ENCODE peak calls at places on chromosomes 5 and 9, in nine cellular contexts. W is gastrocnemius medialis; L is BJ; T is cardiac fibroblast; I is CD4-positive, alpha-beta T cell; D is H1; A is endothelial cell of umbilical vein; S is fibroblast of villous mesenchyme; M is AG10803. R is an unnamed sample.

GRCh38 chr5:139743001-139743771 is 52.4 kb upstream of the PSD2 start:
- DNase-seq in W (no peak), L (no peak), T (no peak), I (no peak), D (no peak), A (no peak), S (no peak), M (no peak), R (no peak)

GRCh38 chr9:8235489-8235888 is 435.9 kb upstream of the DMAC1 start:
- DNase-seq in W (no peak), L (no peak), T (no peak), I (no peak), D (no peak), A (no peak), S (no peak), M (no peak), R (no peak)

GRCh38 chr9:83596899-83597504 is 25.9 kb upstream of the IDNK start:
- DNase-seq in W (no peak), L (no peak), T (peak), I (peak), D (no peak), A (peak), S (peak), M (no peak), R (peak)

GRCh38 chr9:78235296-78235770 is 542 bp upstream of the CEP78 start:
- DNase-seq in W (no peak), L (no peak), T (peak), I (no peak), D (no peak), A (peak), S (peak), M (peak), R (no peak)

GRCh38 chr5:34736445-34737119 is 80.5 kb downstream of the RAI14 start:
- DNase-seq in W (no peak), L (no peak), T (peak), I (no peak), D (peak), A (no peak), S (peak), M (peak), R (no peak)

GRCh38 chr9:88017086-88017485 is 42.8 kb upstream of the CDK20 start:
- DNase-seq in W (no peak), L (no peak), T (peak), I (no peak), D (no peak), A (no peak), S (peak), M (peak), R (no peak)

GRCh38 chr5:53430618-53431252 is 49.7 kb upstream of the FST start:
- DNase-seq in W (no peak), L (no peak), T (peak), I (no peak), D (no peak), A (peak), S (peak), M (peak), R (no peak)

GRCh38 chr5:67170783-67171182 is 25.8 kb downstream of the CD180 start:
- DNase-seq in W (no peak), L (no peak), T (no peak), I (no peak), D (no peak), A (no peak), S (no peak), M (no peak), R (no peak)

GRCh38 chr5:54658014-54658413 is 140.5 kb downstream of the SNX18 start:
- DNase-seq in W (no peak), L (no peak), T (peak), I (no peak), D (no peak), A (peak), S (peak), M (peak), R (no peak)

GRCh38 chr9:35681341-35682002 is 7.7 kb downstream of the CA9 start:
- DNase-seq in W (no peak), L (no peak), T (peak), I (no peak), D (no peak), A (no peak), S (no peak), M (no peak), R (no peak)

GRCh38 chr5:92659246-92659645 is 921.8 kb downstream of the NR2F1-AS1 start:
- DNase-seq in W (no peak), L (no peak), T (no peak), I (no peak), D (no peak), A (no peak), S (no peak), M (no peak), R (no peak)

GRCh38 chr9:96378187-96378586 is 5.3 kb downstream of the SLC35D2 start:
- DNase-seq in W (no peak), L (no peak), T (no peak), I (no peak), D (no peak), A (no peak), S (no peak), M (no peak), R (no peak)

GRCh38 chr5:57171818-57172465 is 1.9 kb upstream of the GPBP1 start:
- DNase-seq in W (no peak), L (no peak), T (no peak), I (no peak), D (no peak), A (no peak), S (peak), M (no peak), R (no peak)

DNA sequence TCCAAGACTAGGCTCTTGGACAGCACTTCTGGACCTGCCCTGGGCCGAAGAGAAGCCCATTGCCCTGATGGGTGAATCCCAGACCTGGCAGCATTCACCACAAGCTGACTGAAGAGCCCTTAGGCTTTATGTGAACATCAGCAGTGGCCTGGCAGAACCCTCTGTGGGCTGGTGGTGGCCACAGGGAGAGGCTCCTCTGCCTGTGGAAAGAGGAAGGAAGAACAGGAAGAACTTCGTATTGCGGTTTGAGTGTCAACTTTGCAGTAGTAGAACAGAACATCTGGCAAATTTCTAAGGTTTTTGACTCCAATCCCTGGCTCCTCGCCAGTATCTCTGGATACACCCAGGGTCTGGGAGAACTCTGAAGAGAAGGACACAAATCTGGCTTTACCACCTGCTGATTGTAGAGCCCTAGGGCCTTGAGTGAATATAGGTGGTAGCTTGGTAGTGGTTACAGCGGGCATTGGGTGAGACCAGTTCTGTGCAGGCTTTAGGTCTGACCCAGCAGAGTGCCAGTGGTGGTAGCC is 356.4 kb upstream of the GRAMD2B start:
- DNase-seq in W (no peak), L (no peak), T (no peak), I (no peak), D (no peak), A (no peak), S (no peak), M (no peak), R (no peak)
- TF ChIP-seq CTCF in W (no peak), L (no peak), T (no peak), I (no peak), D (no peak), A (no peak), S (no peak), M (no peak), R (no peak)

DNA sequence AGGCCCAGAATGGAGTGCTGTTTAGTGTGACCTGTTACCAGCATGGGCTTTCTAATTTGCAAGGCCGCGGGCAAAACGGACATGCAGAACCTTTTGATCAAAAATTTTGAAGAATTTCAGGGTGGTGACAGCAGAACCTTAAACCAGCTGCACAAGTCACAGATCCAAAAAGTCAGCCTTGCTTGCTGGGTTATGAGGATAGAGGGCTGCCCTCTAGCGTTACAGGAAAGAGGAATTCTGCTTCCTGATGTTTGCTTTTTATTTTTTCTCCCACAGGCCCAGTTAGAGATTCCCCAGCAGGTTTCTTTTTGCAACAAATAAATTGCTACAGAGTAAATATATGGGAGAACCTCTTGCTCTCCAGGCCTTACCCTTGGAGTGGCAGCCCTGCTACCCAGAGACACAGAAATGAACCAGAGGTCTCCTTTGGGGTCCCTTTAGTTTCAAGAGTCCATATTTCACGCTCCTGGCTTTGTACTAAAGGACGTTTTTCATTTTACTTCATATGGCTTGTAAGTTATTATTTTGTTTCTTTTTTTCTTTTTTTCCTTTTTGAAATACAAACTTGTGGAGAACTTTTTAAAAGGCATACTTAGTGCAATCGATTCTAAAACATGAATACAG is 3.4 kb upstream of the ADCY2 start:
- DNase-seq in W (no peak), L (peak), T (peak), I (no peak), D (peak), A (no peak), S (peak), M (peak), R (no peak)
- TF ChIP-seq CTCF in W (peak), L (peak), T (peak), I (no peak), D (peak), A (no peak), S (peak), M (peak), R (peak)

DNA sequence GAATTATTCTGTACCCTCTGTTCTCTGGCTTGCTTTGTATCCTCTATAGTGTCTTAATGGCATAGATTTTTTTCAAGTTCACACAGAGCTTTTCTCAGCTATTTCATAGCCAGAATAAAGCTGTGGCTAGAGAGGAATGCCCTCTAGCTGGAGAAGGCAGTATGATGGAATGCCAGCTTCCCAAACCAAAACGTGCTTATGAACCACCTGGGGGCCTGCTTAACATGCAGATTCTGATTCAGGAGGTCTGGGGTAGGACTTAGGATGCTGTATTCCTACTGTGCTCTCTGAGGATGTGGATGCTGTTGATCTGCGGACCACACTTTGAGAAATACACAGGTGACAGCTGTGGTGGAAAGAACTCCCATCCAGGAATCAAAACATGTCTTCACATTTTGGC is 49.9 kb upstream of the DPYSL3 start:
- DNase-seq in W (no peak), L (no peak), T (no peak), I (no peak), D (no peak), A (peak), S (no peak), M (peak), R (no peak)
- TF ChIP-seq CTCF in W (no peak), L (peak), T (no peak), I (no peak), D (peak), A (peak), S (no peak), M (peak), R (no peak)

GRCh38 chr9:130570200-130570599 is 9.2 kb upstream of the FUBP3 start:
- DNase-seq in W (no peak), L (no peak), T (peak), I (no peak), D (no peak), A (no peak), S (peak), M (peak), R (no peak)
- TF ChIP-seq CTCF in W (no peak), L (no peak), T (no peak), I (no peak), D (no peak), A (no peak), S (no peak), M (no peak), R (no peak)

GRCh38 chr5:169828385-169828784 is 151.9 kb downstream of the INSYN2B start:
- DNase-seq in W (no peak), L (no peak), T (no peak), I (no peak), D (no peak), A (no peak), S (no peak), M (no peak), R (no peak)

GRCh38 chr5:169832236-169832635 is 148.1 kb downstream of the INSYN2B start:
- DNase-seq in W (no peak), L (no peak), T (no peak), I (no peak), D (no peak), A (no peak), S (no peak), M (no peak), R (no peak)

GRCh38 chr5:169827769-169828168 is 152.5 kb downstream of the INSYN2B start:
- DNase-seq in W (no peak), L (no peak), T (peak), I (no peak), D (no peak), A (no peak), S (no peak), M (peak), R (no peak)

GRCh38 chr5:169831331-169831730 is 149.0 kb downstream of the INSYN2B start:
- DNase-seq in W (no peak), L (no peak), T (no peak), I (no peak), D (no peak), A (no peak), S (peak), M (peak), R (no peak)

DNA sequence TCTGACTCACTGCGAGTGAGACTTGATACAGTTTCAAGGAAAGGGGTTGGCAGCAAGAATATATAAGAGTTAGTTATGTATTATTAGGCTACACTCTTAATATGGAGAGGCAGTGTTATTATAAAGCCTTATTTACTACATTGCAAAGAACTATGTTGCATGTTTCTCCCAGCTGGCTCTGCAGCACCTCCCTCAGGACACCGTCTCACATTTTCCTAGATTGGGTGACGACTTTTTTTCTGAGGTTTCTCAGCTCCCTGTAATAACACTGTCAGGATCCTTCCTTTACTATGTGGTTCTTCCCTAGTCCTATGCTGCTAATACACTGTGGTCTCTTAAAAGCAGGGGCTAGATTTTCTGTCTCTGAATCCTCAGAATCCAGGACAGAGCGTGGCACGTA is 153.7 kb downstream of the INSYN2B start:
- DNase-seq in W (no peak), L (no peak), T (peak), I (no peak), D (no peak), A (no peak), S (peak), M (no peak), R (no peak)
- TF ChIP-seq CTCF in W (no peak), L (peak), T (peak), I (no peak), D (peak), A (peak), S (peak), M (peak), R (no peak)

GRCh38 chr5:6395621-6396020 is 17.3 kb upstream of the MED10 start:
- DNase-seq in W (no peak), L (no peak), T (no peak), I (no peak), D (no peak), A (no peak), S (no peak), M (no peak), R (no peak)

GRCh38 chr5:6396836-6397535 is 18.6 kb upstream of the MED10 start:
- DNase-seq in W (no peak), L (no peak), T (no peak), I (no peak), D (no peak), A (no peak), S (no peak), M (no peak), R (no peak)

GRCh38 chr5:6394429-6395101 is 16.2 kb upstream of the MED10 start:
- DNase-seq in W (no peak), L (no peak), T (no peak), I (no peak), D (no peak), A (no peak), S (no peak), M (no peak), R (no peak)

GRCh38 chr5:6395102-6395445 is 16.7 kb upstream of the MED10 start:
- DNase-seq in W (no peak), L (no peak), T (no peak), I (no peak), D (no peak), A (no peak), S (no peak), M (no peak), R (no peak)

GRCh38 chr5:6396043-6396442 is 17.7 kb upstream of the MED10 start:
- DNase-seq in W (no peak), L (no peak), T (no peak), I (no peak), D (no peak), A (no peak), S (no peak), M (no peak), R (no peak)
- TF ChIP-seq CTCF in W (no peak), L (no peak), T (no peak), I (no peak), D (no peak), A (no peak), S (no peak), M (no peak), R (no peak)

GRCh38 chr5:100186181-100186580 is 349.0 kb upstream of the FAM174A start:
- DNase-seq in W (no peak), L (no peak), T (no peak), I (no peak), D (no peak), A (no peak), S (no peak), M (no peak), R (no peak)

GRCh38 chr5:100188339-100188738 is 346.8 kb upstream of the FAM174A start:
- DNase-seq in W (no peak), L (no peak), T (no peak), I (no peak), D (no peak), A (no peak), S (no peak), M (no peak), R (no peak)

DNA sequence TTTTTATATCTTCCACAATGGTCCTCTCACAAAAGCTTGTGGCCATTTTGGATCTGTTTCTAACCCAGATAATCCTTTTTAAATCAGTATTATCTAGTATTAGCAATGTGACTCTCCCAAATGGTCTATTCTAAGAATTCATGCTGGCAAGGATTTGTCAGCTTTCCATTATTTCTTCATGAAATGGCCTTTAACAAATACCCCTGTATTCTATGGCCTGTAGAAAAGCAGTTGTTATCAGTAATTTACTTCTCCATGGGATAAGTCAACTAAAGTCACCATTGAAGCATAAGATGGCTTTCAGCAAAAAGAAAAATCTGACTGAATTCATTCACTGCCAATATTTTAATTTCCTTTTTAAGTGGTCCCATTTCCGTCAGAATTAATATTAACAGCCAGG is 346.4 kb upstream of the FAM174A start:
- DNase-seq in W (no peak), L (no peak), T (no peak), I (no peak), D (no peak), A (no peak), S (no peak), M (no peak), R (no peak)
- TF ChIP-seq CTCF in W (no peak), L (no peak), T (no peak), I (no peak), D (no peak), A (no peak), S (no peak), M (no peak), R (no peak)

DNA sequence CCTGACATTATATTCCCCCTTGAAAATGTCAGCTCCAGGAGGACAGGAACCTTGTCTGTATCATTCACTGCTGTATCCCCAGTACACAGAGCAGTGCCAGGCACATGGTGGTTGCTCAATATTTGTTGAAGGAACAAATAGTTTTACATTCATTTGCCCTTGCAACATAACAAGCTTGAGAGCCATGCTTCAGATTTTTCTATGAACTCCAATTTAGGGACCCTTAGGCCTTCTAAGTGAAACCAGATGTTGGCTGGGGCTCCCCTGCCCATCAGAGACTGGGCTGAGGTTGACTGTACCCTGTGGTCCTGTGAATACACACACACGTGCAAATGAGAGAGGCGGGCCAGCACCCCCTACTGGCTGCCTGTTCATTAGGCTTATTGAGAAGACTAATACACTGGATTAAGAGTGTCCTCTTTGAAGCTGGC is 214.9 kb upstream of the WWC1 start:
- DNase-seq in W (peak), L (no peak), T (peak), I (no peak), D (peak), A (no peak), S (peak), M (peak), R (peak)
- TF ChIP-seq CTCF in W (no peak), L (peak), T (peak), I (no peak), D (peak), A (peak), S (peak), M (peak), R (peak)

DNA sequence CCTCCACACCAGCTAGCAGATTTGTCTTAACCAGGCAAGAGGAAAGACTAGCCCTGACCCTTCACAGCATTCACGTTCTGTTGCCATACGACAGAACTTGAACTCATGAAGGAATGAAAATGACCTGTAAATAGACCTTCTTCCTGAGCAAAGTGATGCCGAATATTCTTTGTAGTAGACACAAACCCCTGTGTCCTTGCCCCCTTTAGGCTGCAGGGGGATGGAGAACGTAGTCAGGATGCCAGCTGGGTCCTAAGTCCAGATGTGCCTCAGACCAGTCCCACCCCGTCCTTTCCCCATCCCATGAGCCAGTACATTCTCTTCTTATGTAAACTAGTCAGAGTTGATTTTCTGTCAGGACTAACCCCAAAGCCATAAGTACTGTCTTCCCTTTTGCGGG is 104.2 kb upstream of the SAP30L start:
- DNase-seq in W (no peak), L (no peak), T (no peak), I (no peak), D (no peak), A (no peak), S (no peak), M (no peak), R (no peak)
- TF ChIP-seq CTCF in W (no peak), L (no peak), T (no peak), I (no peak), D (no peak), A (no peak), S (no peak), M (no peak), R (no peak)

R was measured in glutamatergic neuron.